ENCODE peak calls at places on chromosomes 6 and 20, in ten cellular contexts. I is NCI-H524; O is CD4-positive, alpha-beta T cell; M is stimulated activated CD4-positive, alpha-beta T cell treated with anti-CD3 and anti-CD28 coated beads, Interleukin-12 subunit alpha, Interleukin-12 subunit beta, amount 100 ng/mL, for 48 hours; L is NCI-H446 treated with DMSO at 0.1 percent for 48 hours; H is naive thymus-derived CD8-positive, alpha-beta T cell; S is activated naive CD8-positive, alpha-beta T cell treated with anti-CD3 and anti-CD28 coated beads, Interleukin-2, amount 50 U/mL, for 24 hours; E is IMR-90; F is brain pericyte; U is mucosa of descending colon. Y is an unnamed sample.

GRCh38 chr6:37793067-37793466 is 26.5 kb upstream of the ZFAND3 start:
- DNase-seq in I (no peak), F (no peak), E (no peak), S (no peak), U (no peak), H (no peak), O (no peak), L (no peak), M (no peak), Y (no peak)

GRCh38 chr6:17630511-17631073 is 30.5 kb downstream of the FAM8A1 start:
- DNase-seq in I (no peak), S (no peak), E (peak), H (no peak), L (no peak), F (peak), M (no peak), O (no peak), U (no peak), Y (peak)

GRCh38 chr20:61575151-61575937 is 323.3 kb downstream of the CDH4 start:
- DNase-seq in L (no peak), E (no peak), O (no peak), I (no peak), U (no peak), F (no peak), H (no peak), S (no peak), M (no peak), Y (no peak)

GRCh38 chr6:100479180-100480035 is 14.7 kb upstream of the SIM1 start:
- DNase-seq in U (no peak), L (peak), E (peak), O (no peak), H (no peak), F (no peak), M (no peak), I (no peak), S (no peak), Y (peak)

GRCh38 chr6:23601811-23602340 is 524.1 kb upstream of the NRSN1 start:
- DNase-seq in H (no peak), S (no peak), U (no peak), I (no peak), L (no peak), E (no peak), F (no peak), O (no peak), M (no peak), Y (no peak)

GRCh38 chr20:30811896-30812671 is 445.4 kb upstream of the DEFB115 start:
- DNase-seq in H (no peak), L (no peak), U (peak), E (peak), O (no peak), M (no peak), F (no peak), S (no peak), I (no peak), Y (peak)

GRCh38 chr6:157339432-157339831 is 16.1 kb upstream of the TMEM242 start:
- DNase-seq in L (no peak), H (no peak), E (no peak), F (no peak), S (no peak), U (no peak), O (no peak), M (no peak), I (no peak), Y (no peak)

GRCh38 chr20:63444548-63444947 is 27.9 kb downstream of the KCNQ2 start:
- DNase-seq in U (no peak), M (no peak), E (no peak), I (no peak), H (no peak), S (no peak), L (no peak), F (no peak), O (no peak), Y (no peak)

GRCh38 chr6:87832025-87832825 is 130.2 kb upstream of the AKIRIN2 start:
- DNase-seq in E (peak), H (no peak), F (no peak), S (no peak), U (no peak), O (no peak), I (no peak), M (no peak), L (peak), Y (peak)

GRCh38 chr6:148869589-148869988 is 122.8 kb downstream of the UST start:
- DNase-seq in H (no peak), S (no peak), O (no peak), M (no peak), I (no peak), F (no peak), E (peak), U (no peak), L (no peak), Y (peak)

GRCh38 chr6:132937466-132937906 is 123.1 kb downstream of the RPS12 start:
- DNase-seq in U (peak), H (no peak), F (no peak), O (no peak), M (no peak), L (peak), E (peak), I (peak), S (peak), Y (peak)

GRCh38 chr6:65933390-65933789 is 226.4 kb upstream of the EYS start:
- DNase-seq in H (no peak), E (no peak), F (no peak), M (no peak), O (no peak), U (no peak), L (no peak), I (no peak), S (no peak), Y (no peak)

GRCh38 chr20:25253606-25254275 is 5.9 kb downstream of the PYGB start:
- DNase-seq in L (no peak), H (no peak), S (no peak), O (no peak), U (no peak), I (no peak), E (no peak), M (no peak), F (no peak), Y (peak)

GRCh38 chr6:32964776-32965175 is 3.6 kb upstream of the BRD2 start:
- DNase-seq in S (no peak), U (no peak), I (no peak), M (no peak), E (no peak), F (no peak), H (no peak), O (no peak), L (no peak), Y (no peak)

GRCh38 chr6:46220351-46221220 is 49.8 kb upstream of the ENPP5 start:
- DNase-seq in S (peak), M (no peak), F (no peak), U (no peak), L (no peak), I (no peak), E (no peak), H (no peak), O (no peak), Y (no peak)

GRCh38 chr6:4902363-4902762 is 101.5 kb downstream of the RPP40 start:
- DNase-seq in S (no peak), F (no peak), E (no peak), O (no peak), U (no peak), L (no peak), I (no peak), H (no peak), M (no peak), Y (no peak)

GRCh38 chr6:160161647-160161986 is 40.0 kb downstream of the SLC22A1 start:
- DNase-seq in E (no peak), M (no peak), H (no peak), F (no peak), I (no peak), L (no peak), U (no peak), S (no peak), O (no peak), Y (no peak)

GRCh38 chr6:167524720-167525119 is 199.8 kb downstream of the TTLL2 start:
- DNase-seq in M (no peak), S (no peak), I (no peak), O (no peak), U (no peak), L (no peak), F (no peak), H (no peak), E (no peak), Y (no peak)

GRCh38 chr6:23339268-23339667 is 769.9 kb downstream of the HDGFL1 start:
- DNase-seq in H (no peak), M (no peak), L (no peak), F (no peak), E (no peak), I (no peak), S (no peak), O (no peak), U (no peak), Y (no peak)

GRCh38 chr6:155054851-155055250 is 59.7 kb downstream of the TIAM2 start:
- DNase-seq in U (no peak), O (no peak), S (no peak), I (no peak), E (no peak), H (no peak), L (no peak), M (no peak), F (no peak), Y (no peak)

GRCh38 chr6:99605911-99606669 is 543 bp upstream of the PRDM13 start:
- DNase-seq in H (no peak), I (no peak), O (no peak), L (no peak), S (no peak), U (no peak), F (no peak), M (no peak), E (no peak), Y (no peak)

GRCh38 chr20:53869466-53870258 is 200.7 kb downstream of the BCAS1 start:
- DNase-seq in M (peak), E (peak), F (no peak), O (peak), S (peak), I (peak), H (peak), L (peak), U (peak), Y (peak)

GRCh38 chr20:18527836-18528235 is 20.1 kb downstream of the SEC23B start:
- DNase-seq in M (no peak), I (no peak), U (no peak), L (no peak), H (no peak), S (no peak), E (peak), O (no peak), F (no peak), Y (no peak)

GRCh38 chr6:33320315-33321181 is 3.0 kb upstream of the ZBTB22 start:
- DNase-seq in E (peak), U (peak), M (no peak), F (no peak), L (no peak), S (no peak), O (no peak), H (no peak), I (no peak), Y (peak)

GRCh38 chr6:45728674-45729073 is 287.0 kb downstream of the CLIC5 start:
- DNase-seq in E (peak), U (no peak), L (no peak), H (no peak), M (no peak), F (no peak), I (no peak), S (no peak), O (no peak), Y (peak)

GRCh38 chr20:50373674-50374286 is 136.4 kb upstream of the PTPN1 start:
- DNase-seq in O (no peak), E (no peak), F (no peak), U (no peak), L (no peak), I (no peak), M (no peak), S (no peak), H (no peak), Y (no peak)

Y was measured in fibroblast of villous mesenchyme.